ENCODE peak calls at places on chromosomes 12 and 14, in five cellular contexts. G, V, L, O and K are unnamed samples.
A peak's percentile ranks its signal among the peaks of the same experiment; 100 is the strongest.

GRCh38 chr12:115911360-115911759 is 366.1 kb downstream of the MED13L start:
- DNase-seq in G (no peak), V (no peak), L (no peak), O (no peak), K (no peak)

GRCh38 chr14:33796356-33796755 is 154.5 kb downstream of the EGLN3 start:
- DNase-seq in G (no peak), V (no peak), L (no peak), O (no peak), K (no peak)

GRCh38 chr14:86570371-86570770 is 1040.4 kb downstream of the FLRT2 start:
- DNase-seq in G (no peak), V (no peak), L (peak; percentile 35), O (no peak), K (no peak)

GRCh38 chr14:103073367-103073875 is 10.6 kb upstream of the LBHD2 start:
- DNase-seq in G (no peak), V (no peak), L (no peak), O (no peak), K (peak; percentile 86)

GRCh38 chr12:15846887-15847286 is 35.3 kb upstream of the STRAP start:
- DNase-seq in G (no peak), V (no peak), L (no peak), O (no peak), K (no peak)

GRCh38 chr12:49220972-49221371 is 32.1 kb upstream of the TUBA1A start:
- DNase-seq in G (no peak), V (no peak), L (no peak), O (no peak), K (no peak)

GRCh38 chr12:13436182-13436581 is 239.7 kb downstream of the EMP1 start:
- DNase-seq in G (no peak), V (no peak), L (no peak), O (no peak), K (no peak)

GRCh38 chr12:26056335-26056734 is 68.5 kb downstream of the BHLHE41 start:
- DNase-seq in G (peak; percentile 79), V (no peak), L (peak; percentile 62), O (no peak), K (no peak)

GRCh38 chr14:34043627-34044372 is 92.9 kb upstream of the EGLN3 start:
- DNase-seq in G (peak; percentile 68), V (no peak), L (peak; percentile 85), O (peak; percentile 37), K (no peak)

GRCh38 chr12:128337456-128338160 is 70.6 kb downstream of the TMEM132C start:
- DNase-seq in G (no peak), V (no peak), L (no peak), O (no peak), K (no peak)

GRCh38 chr14:58755026-58755929 is 117.5 kb downstream of the DACT1 start:
- DNase-seq in G (no peak), V (no peak), L (no peak), O (no peak), K (no peak)

GRCh38 chr12:61546296-61546695 is 713.9 kb upstream of the USP15 start:
- DNase-seq in G (no peak), V (peak; percentile 14), L (peak; percentile 83), O (no peak), K (no peak)

GRCh38 chr12:104565606-104566243 is 109.0 kb downstream of the CHST11 start:
- DNase-seq in G (no peak), V (peak; percentile 50), L (no peak), O (no peak), K (no peak)

GRCh38 chr12:69042557-69042956 is 109.6 kb upstream of the CPM start:
- DNase-seq in G (no peak), V (no peak), L (no peak), O (no peak), K (no peak)

GRCh38 chr14:77059276-77059934 is 30.9 kb upstream of the IRF2BPL start:
- DNase-seq in G (peak; percentile 83), V (peak; percentile 49), L (peak; percentile 79), O (no peak), K (no peak)

GRCh38 chr12:116141110-116141832 is 136.2 kb downstream of the MED13L start:
- DNase-seq in G (no peak), V (no peak), L (no peak), O (no peak), K (no peak)

GRCh38 chr12:15276088-15276698 is 46.1 kb upstream of the PTPRO start:
- DNase-seq in G (peak; percentile 78), V (peak; percentile 29), L (peak; percentile 59), O (no peak), K (no peak)

GRCh38 chr14:48140804-48141203 is 465.4 kb upstream of the MDGA2 start:
- DNase-seq in G (no peak), V (no peak), L (no peak), O (no peak), K (no peak)

DNA sequence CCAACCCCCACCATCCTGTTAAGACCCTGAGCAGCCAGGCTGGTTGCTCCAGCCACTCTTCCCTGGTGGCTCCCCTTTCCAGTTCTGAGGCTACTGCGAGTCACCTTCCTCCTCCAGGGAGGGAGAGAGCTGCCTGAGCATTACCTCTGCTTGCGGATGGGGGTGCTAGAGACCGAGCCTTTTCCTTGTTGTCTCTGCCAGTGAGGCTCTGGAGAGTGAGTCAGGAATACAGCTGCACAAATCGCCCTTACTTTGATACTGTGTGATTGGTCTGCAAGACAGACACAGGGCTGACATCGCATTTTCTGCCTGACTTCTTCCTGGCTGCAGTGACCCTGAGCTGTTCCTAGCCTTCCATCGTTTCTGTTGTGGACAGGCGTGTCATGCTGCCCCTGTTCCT is 94.3 kb downstream of the SLC25A47 start:
- DNase-seq in G (peak; percentile 85), V (peak; percentile 35), L (peak; percentile 91), O (no peak), K (no peak)
- TF ChIP-seq CTCF in G (peak; percentile 70), V (no peak), L (peak; percentile 94), O (no peak), K (peak; percentile 88)

GRCh38 chr14:51454351-51454750 is 197.4 kb upstream of the FRMD6 start:
- DNase-seq in G (peak; percentile 11), V (no peak), L (no peak), O (no peak), K (no peak)

GRCh38 chr14:51449666-51450061 is 202.0 kb upstream of the FRMD6 start:
- DNase-seq in G (no peak), V (no peak), L (no peak), O (no peak), K (no peak)

GRCh38 chr14:51448831-51449665 is 202.7 kb upstream of the FRMD6 start:
- DNase-seq in G (peak; percentile 56), V (no peak), L (peak; percentile 79), O (no peak), K (no peak)

GRCh38 chr14:51453869-51454268 is 197.8 kb upstream of the FRMD6 start:
- DNase-seq in G (peak; percentile 87), V (no peak), L (peak; percentile 74), O (no peak), K (no peak)

GRCh38 chr14:51451561-51451960 is 200.1 kb upstream of the FRMD6 start:
- DNase-seq in G (no peak), V (no peak), L (no peak), O (no peak), K (no peak)
- TF ChIP-seq CTCF in G (no peak), V (no peak), L (no peak), O (no peak), K (no peak)

GRCh38 chr12:132342322-132342721 is 12.9 kb upstream of the GALNT9 start:
- DNase-seq in G (peak; percentile 27), V (peak; percentile 87), L (no peak), O (no peak), K (no peak)
- TF ChIP-seq CTCF in G (no peak), V (peak; percentile 57), L (no peak), O (peak; percentile 27), K (peak; percentile 58)

DNA sequence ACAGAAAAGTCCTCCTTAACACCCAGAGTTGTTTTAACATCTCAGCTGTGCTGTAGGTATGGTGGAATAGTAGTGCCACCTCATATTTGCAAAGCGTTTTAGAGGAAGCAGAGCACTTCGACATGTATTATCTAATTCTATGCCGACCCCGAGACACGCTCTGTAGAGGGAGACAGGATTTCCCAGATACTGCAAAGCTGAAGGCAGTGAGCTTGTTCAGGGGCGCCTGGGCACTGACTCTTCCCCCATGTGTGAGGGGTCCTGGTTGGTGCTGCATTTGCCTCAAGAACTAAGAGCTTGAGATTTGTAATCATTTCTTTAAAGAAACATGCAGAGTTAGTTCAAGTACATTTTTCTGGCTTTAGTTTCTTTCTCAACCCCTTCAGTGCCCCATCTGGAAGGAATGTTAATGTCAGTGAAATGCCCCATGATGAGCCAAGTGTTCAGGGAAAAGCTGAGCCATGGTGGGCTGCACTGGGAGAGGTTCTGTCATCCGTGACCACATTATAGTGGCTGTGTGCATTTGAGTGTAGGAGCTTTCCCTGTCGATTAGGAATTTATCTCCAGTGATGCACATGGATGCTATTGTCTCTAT is 66.3 kb downstream of the MBIP start:
- DNase-seq in G (peak; percentile 6), V (no peak), L (peak; percentile 7), O (no peak), K (no peak)
- TF ChIP-seq CTCF in G (peak; percentile 9), V (no peak), L (peak; percentile 26), O (no peak), K (peak; percentile 51)

GRCh38 chr12:58922849-58923248 is 2.5 kb upstream of the LRIG3 start:
- DNase-seq in G (peak; percentile 51), V (no peak), L (no peak), O (no peak), K (no peak)
- TF ChIP-seq CTCF in G (no peak), V (no peak), L (no peak), O (no peak), K (no peak)

DNA sequence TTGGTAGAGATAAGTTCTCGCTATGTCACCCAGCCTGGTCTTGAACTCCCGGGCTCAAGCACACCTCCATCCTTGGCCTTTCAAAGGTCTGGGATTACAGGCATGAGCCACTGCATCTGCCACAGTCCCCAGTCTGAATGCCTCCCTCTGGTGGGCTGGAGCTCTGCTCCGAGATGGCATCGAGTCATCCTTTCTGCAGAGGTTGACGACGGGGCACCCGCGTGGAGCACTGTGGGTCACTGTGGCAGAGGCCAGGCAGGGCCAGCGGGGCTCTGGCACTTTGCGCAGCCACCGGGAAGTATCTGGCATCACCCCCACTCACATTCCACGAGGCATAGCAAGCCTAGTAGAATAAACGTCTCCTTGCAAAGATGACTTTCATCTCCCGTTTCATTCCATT is 163.3 kb upstream of the DIO3 start:
- DNase-seq in G (no peak), V (no peak), L (no peak), O (no peak), K (no peak)
- TF ChIP-seq CTCF in G (no peak), V (no peak), L (no peak), O (no peak), K (no peak)